ENCODE peak calls at places on chromosomes 4 and X, in eight cellular contexts. One of them, this sample, is unnamed.

GRCh38 chr4:156294577-156294976 is 340.9 kb upstream of the CTSO start:
- DNase-seq in AG09319: no peak
- DNase-seq in GM12878: no peak
- DNase-seq in breast epithelium: no peak
- DNase-seq in uterus: no peak
- DNase-seq in type B pancreatic cell: no peak
- DNase-seq in upper lobe of right lung: no peak
- DNase-seq in choroid plexus epithelial cell: peak; percentile 96
- DNase-seq in this sample: no peak

GRCh38 chr4:91257721-91258120 is 1046.0 kb upstream of the GRID2 start:
- DNase-seq in AG09319: no peak
- DNase-seq in GM12878: no peak
- DNase-seq in breast epithelium: no peak
- DNase-seq in uterus: no peak
- DNase-seq in type B pancreatic cell: no peak
- DNase-seq in upper lobe of right lung: no peak
- DNase-seq in choroid plexus epithelial cell: no peak
- DNase-seq in this sample: no peak

GRCh38 chr4:3416821-3417221 is 24.9 kb upstream of the HGFAC start:
- DNase-seq in AG09319: no peak
- DNase-seq in GM12878: no peak
- DNase-seq in breast epithelium: no peak
- DNase-seq in uterus: no peak
- DNase-seq in type B pancreatic cell: no peak
- DNase-seq in upper lobe of right lung: peak; percentile 58
- DNase-seq in choroid plexus epithelial cell: no peak
- DNase-seq in this sample: no peak

GRCh38 chrX:138011461-138011860 is 445.5 kb downstream of the ZIC3 start:
- DNase-seq in AG09319: no peak
- DNase-seq in GM12878: no peak
- DNase-seq in breast epithelium: peak; percentile 49
- DNase-seq in uterus: no peak
- DNase-seq in type B pancreatic cell: no peak
- DNase-seq in upper lobe of right lung: no peak
- DNase-seq in choroid plexus epithelial cell: no peak
- DNase-seq in this sample: no peak

GRCh38 chrX:43456056-43456455 is 200.0 kb upstream of the MAOA start:
- DNase-seq in AG09319: no peak
- DNase-seq in GM12878: no peak
- DNase-seq in breast epithelium: no peak
- DNase-seq in uterus: no peak
- DNase-seq in type B pancreatic cell: no peak
- DNase-seq in upper lobe of right lung: no peak
- DNase-seq in choroid plexus epithelial cell: no peak
- DNase-seq in this sample: no peak

GRCh38 chrX:42246814-42247213 is 323.5 kb upstream of the CASK start:
- DNase-seq in AG09319: no peak
- DNase-seq in GM12878: no peak
- DNase-seq in breast epithelium: no peak
- DNase-seq in uterus: no peak
- DNase-seq in type B pancreatic cell: no peak
- DNase-seq in upper lobe of right lung: no peak
- DNase-seq in choroid plexus epithelial cell: peak; percentile 15
- DNase-seq in this sample: no peak

GRCh38 chr4:154329268-154329858 is 162.2 kb downstream of the DCHS2 start:
- DNase-seq in AG09319: no peak
- DNase-seq in GM12878: no peak
- DNase-seq in breast epithelium: no peak
- DNase-seq in uterus: no peak
- DNase-seq in type B pancreatic cell: no peak
- DNase-seq in upper lobe of right lung: no peak
- DNase-seq in choroid plexus epithelial cell: peak; percentile 66
- DNase-seq in this sample: no peak

GRCh38 chr4:139761461-139761860 is 95.8 kb downstream of the MGST2 start:
- DNase-seq in AG09319: no peak
- DNase-seq in GM12878: no peak
- DNase-seq in breast epithelium: no peak
- DNase-seq in uterus: no peak
- DNase-seq in type B pancreatic cell: no peak
- DNase-seq in upper lobe of right lung: no peak
- DNase-seq in choroid plexus epithelial cell: peak; percentile 46
- DNase-seq in this sample: no peak

GRCh38 chr4:21184788-21185187 is 484.5 kb downstream of the PACRGL start:
- DNase-seq in AG09319: no peak
- DNase-seq in GM12878: no peak
- DNase-seq in breast epithelium: no peak
- DNase-seq in uterus: no peak
- DNase-seq in type B pancreatic cell: no peak
- DNase-seq in upper lobe of right lung: no peak
- DNase-seq in choroid plexus epithelial cell: no peak
- DNase-seq in this sample: no peak
- TF ChIP-seq CTCF in AG09319: no peak
- TF ChIP-seq CTCF in GM12878: no peak
- TF ChIP-seq CTCF in breast epithelium: no peak
- TF ChIP-seq CTCF in uterus: no peak
- TF ChIP-seq CTCF in type B pancreatic cell: peak; percentile 41
- TF ChIP-seq CTCF in upper lobe of right lung: no peak
- TF ChIP-seq CTCF in choroid plexus epithelial cell: no peak
- TF ChIP-seq CTCF in this sample: no peak

DNA sequence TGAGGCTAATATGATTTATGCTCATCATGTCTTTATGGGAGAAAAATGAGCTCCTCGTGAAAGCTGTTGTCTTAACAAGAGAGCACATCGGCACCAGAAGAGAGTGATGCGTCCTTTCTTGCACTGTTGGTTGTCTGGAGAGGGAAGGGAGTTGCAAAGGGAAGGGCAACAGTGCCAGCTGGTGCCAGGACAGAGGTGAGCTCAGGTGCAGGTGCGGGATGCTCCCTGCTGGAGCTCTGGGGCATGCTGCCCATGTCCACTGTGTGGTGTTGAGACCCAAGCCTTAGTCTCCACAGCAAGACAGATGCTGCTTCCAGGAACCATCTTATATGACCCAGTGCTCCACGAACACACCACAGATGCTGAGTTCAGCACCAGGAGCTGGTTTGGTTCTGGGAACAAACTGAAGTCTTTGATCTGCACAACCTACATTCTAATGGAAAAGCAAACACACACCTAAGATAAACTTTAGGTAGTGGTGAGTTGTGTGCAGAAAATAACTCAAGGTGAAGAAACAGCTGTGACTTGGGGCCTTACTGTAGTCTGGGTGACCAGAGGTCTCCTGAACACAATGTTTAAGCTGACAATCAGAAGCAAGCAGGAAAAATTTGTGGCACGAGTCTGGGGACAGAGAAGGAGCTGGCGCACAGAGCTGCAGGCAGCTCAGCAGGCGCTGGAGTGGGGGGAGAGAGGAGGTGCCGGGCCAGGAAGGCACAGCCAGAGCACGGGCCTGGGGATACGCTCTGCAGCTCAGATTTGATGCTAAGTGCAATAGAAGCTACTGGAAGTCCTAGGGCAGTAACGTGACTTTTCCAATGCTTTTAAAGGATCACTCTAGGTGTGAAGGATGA is 73.2 kb downstream of the HAUS3 start:
- DNase-seq in AG09319: no peak
- DNase-seq in GM12878: no peak
- DNase-seq in breast epithelium: no peak
- DNase-seq in uterus: no peak
- DNase-seq in type B pancreatic cell: no peak
- DNase-seq in upper lobe of right lung: no peak
- DNase-seq in choroid plexus epithelial cell: no peak
- DNase-seq in this sample: no peak
- TF ChIP-seq CTCF in AG09319: no peak
- TF ChIP-seq CTCF in GM12878: no peak
- TF ChIP-seq CTCF in breast epithelium: no peak
- TF ChIP-seq CTCF in uterus: no peak
- TF ChIP-seq CTCF in type B pancreatic cell: no peak
- TF ChIP-seq CTCF in upper lobe of right lung: no peak
- TF ChIP-seq CTCF in choroid plexus epithelial cell: no peak
- TF ChIP-seq CTCF in this sample: no peak

DNA sequence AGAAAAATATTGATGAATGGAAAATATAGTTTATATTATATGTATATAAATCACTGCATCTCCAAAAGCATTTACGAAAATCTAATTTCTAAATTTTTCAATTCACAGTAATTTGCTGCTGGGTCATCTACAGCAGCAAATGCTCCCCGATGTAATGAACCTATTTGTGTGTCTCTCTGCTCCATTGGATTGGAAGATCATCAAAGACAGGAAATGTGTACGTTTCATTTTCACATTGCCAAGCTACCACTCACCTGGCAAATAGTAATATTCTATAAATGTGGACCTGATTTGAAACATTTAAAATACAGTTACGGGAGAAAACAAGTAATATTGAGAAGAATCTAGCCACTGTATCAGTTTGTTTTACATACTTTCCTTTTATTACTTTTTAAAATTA is 317.7 kb downstream of the PAPSS1 start:
- DNase-seq in AG09319: no peak
- DNase-seq in GM12878: no peak
- DNase-seq in breast epithelium: no peak
- DNase-seq in uterus: no peak
- DNase-seq in type B pancreatic cell: no peak
- DNase-seq in upper lobe of right lung: no peak
- DNase-seq in choroid plexus epithelial cell: no peak
- DNase-seq in this sample: no peak
- TF ChIP-seq CTCF in AG09319: no peak
- TF ChIP-seq CTCF in GM12878: no peak
- TF ChIP-seq CTCF in breast epithelium: no peak
- TF ChIP-seq CTCF in uterus: no peak
- TF ChIP-seq CTCF in type B pancreatic cell: no peak
- TF ChIP-seq CTCF in upper lobe of right lung: no peak
- TF ChIP-seq CTCF in choroid plexus epithelial cell: no peak
- TF ChIP-seq CTCF in this sample: no peak

GRCh38 chrX:115968436-115969252 is 201.9 kb upstream of the AGTR2 start:
- DNase-seq in AG09319: no peak
- DNase-seq in GM12878: no peak
- DNase-seq in breast epithelium: no peak
- DNase-seq in uterus: no peak
- DNase-seq in type B pancreatic cell: no peak
- DNase-seq in upper lobe of right lung: peak; percentile 76
- DNase-seq in choroid plexus epithelial cell: peak; percentile 17
- DNase-seq in this sample: no peak
- TF ChIP-seq CTCF in AG09319: peak; percentile 19
- TF ChIP-seq CTCF in GM12878: no peak
- TF ChIP-seq CTCF in breast epithelium: no peak
- TF ChIP-seq CTCF in uterus: no peak
- TF ChIP-seq CTCF in type B pancreatic cell: peak; percentile 67
- TF ChIP-seq CTCF in upper lobe of right lung: no peak
- TF ChIP-seq CTCF in choroid plexus epithelial cell: no peak
- TF ChIP-seq CTCF in this sample: no peak

GRCh38 chr4:94409375-94409679 is 42.4 kb upstream of the PDLIM5 start:
- DNase-seq in AG09319: no peak
- DNase-seq in GM12878: no peak
- DNase-seq in breast epithelium: no peak
- DNase-seq in uterus: no peak
- DNase-seq in type B pancreatic cell: no peak
- DNase-seq in upper lobe of right lung: no peak
- DNase-seq in choroid plexus epithelial cell: no peak
- DNase-seq in this sample: no peak

GRCh38 chr4:94407846-94408245 is 43.9 kb upstream of the PDLIM5 start:
- DNase-seq in AG09319: no peak
- DNase-seq in GM12878: no peak
- DNase-seq in breast epithelium: no peak
- DNase-seq in uterus: no peak
- DNase-seq in type B pancreatic cell: no peak
- DNase-seq in upper lobe of right lung: no peak
- DNase-seq in choroid plexus epithelial cell: peak; percentile 61
- DNase-seq in this sample: no peak

GRCh38 chr4:94408549-94409374 is 43.0 kb upstream of the PDLIM5 start:
- DNase-seq in AG09319: no peak
- DNase-seq in GM12878: no peak
- DNase-seq in breast epithelium: no peak
- DNase-seq in uterus: no peak
- DNase-seq in type B pancreatic cell: no peak
- DNase-seq in upper lobe of right lung: no peak
- DNase-seq in choroid plexus epithelial cell: peak; percentile 74
- DNase-seq in this sample: no peak

GRCh38 chr4:94409947-94410346 is 41.8 kb upstream of the PDLIM5 start:
- DNase-seq in AG09319: no peak
- DNase-seq in GM12878: no peak
- DNase-seq in breast epithelium: no peak
- DNase-seq in uterus: no peak
- DNase-seq in type B pancreatic cell: no peak
- DNase-seq in upper lobe of right lung: no peak
- DNase-seq in choroid plexus epithelial cell: peak; percentile 32
- DNase-seq in this sample: no peak

GRCh38 chr4:94406668-94407437 is 44.9 kb upstream of the PDLIM5 start:
- DNase-seq in AG09319: peak; percentile 73
- DNase-seq in GM12878: peak; percentile 25
- DNase-seq in breast epithelium: no peak
- DNase-seq in uterus: peak; percentile 89
- DNase-seq in type B pancreatic cell: no peak
- DNase-seq in upper lobe of right lung: no peak
- DNase-seq in choroid plexus epithelial cell: peak; percentile 96
- DNase-seq in this sample: no peak
- TF ChIP-seq CTCF in AG09319: peak; percentile 87
- TF ChIP-seq CTCF in GM12878: peak; percentile 86
- TF ChIP-seq CTCF in breast epithelium: no peak
- TF ChIP-seq CTCF in uterus: peak; percentile 73
- TF ChIP-seq CTCF in type B pancreatic cell: peak; percentile 98
- TF ChIP-seq CTCF in upper lobe of right lung: peak; percentile 94
- TF ChIP-seq CTCF in choroid plexus epithelial cell: peak; percentile 95
- TF ChIP-seq CTCF in this sample: peak; percentile 86

DNA sequence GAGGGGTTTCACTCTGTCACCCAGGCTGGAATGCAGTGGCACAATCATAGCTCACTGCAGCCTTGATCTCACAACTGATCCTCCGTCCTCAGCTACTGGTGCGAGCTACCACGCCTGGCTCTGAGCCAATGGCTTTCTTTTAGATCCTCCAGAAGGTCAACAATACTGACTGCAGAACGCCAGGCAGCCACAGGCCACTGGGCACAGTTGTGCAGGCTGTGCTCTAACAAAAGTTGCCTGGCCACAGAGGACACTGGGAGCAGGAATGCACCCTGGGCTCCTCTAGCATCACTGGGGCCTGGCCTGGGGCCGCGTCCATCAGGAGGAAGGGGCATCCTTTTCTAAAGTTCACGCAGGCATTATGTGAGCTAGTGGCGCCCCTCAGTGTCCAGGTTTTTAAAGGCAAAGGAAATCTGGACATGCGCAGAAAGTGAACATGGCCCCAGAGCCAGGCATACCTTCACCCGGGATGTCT is 14.9 kb upstream of the PORCN start:
- DNase-seq in AG09319: no peak
- DNase-seq in GM12878: no peak
- DNase-seq in breast epithelium: no peak
- DNase-seq in uterus: no peak
- DNase-seq in type B pancreatic cell: no peak
- DNase-seq in upper lobe of right lung: no peak
- DNase-seq in choroid plexus epithelial cell: peak; percentile 74
- DNase-seq in this sample: no peak
- TF ChIP-seq CTCF in AG09319: peak; percentile 32
- TF ChIP-seq CTCF in GM12878: no peak
- TF ChIP-seq CTCF in breast epithelium: no peak
- TF ChIP-seq CTCF in uterus: no peak
- TF ChIP-seq CTCF in type B pancreatic cell: peak; percentile 60
- TF ChIP-seq CTCF in upper lobe of right lung: peak; percentile 27
- TF ChIP-seq CTCF in choroid plexus epithelial cell: peak; percentile 62
- TF ChIP-seq CTCF in this sample: no peak

GRCh38 chrX:117510453-117510852 is 606.2 kb downstream of the KLHL13 start:
- DNase-seq in AG09319: no peak
- DNase-seq in GM12878: no peak
- DNase-seq in breast epithelium: no peak
- DNase-seq in uterus: no peak
- DNase-seq in type B pancreatic cell: no peak
- DNase-seq in upper lobe of right lung: no peak
- DNase-seq in choroid plexus epithelial cell: no peak
- DNase-seq in this sample: no peak
- TF ChIP-seq CTCF in AG09319: no peak
- TF ChIP-seq CTCF in GM12878: no peak
- TF ChIP-seq CTCF in breast epithelium: no peak
- TF ChIP-seq CTCF in uterus: no peak
- TF ChIP-seq CTCF in type B pancreatic cell: peak; percentile 72
- TF ChIP-seq CTCF in upper lobe of right lung: no peak
- TF ChIP-seq CTCF in choroid plexus epithelial cell: no peak
- TF ChIP-seq CTCF in this sample: no peak